ENCODE peak calls at places on chromosomes 12 and 14, in six cellular contexts. W, U, X, D, V and B are unnamed samples.

GRCh38 chr14:27890259-27890658 is 876.3 kb upstream of the FOXG1 start:
- DNase-seq in W (no peak), U (no peak), X (no peak), D (no peak), V (no peak), B (no peak)

GRCh38 chr14:55281316-55281839 is 10.2 kb downstream of the FBXO34 start:
- DNase-seq in W (no peak), U (no peak), X (no peak), D (no peak), V (no peak), B (no peak)

GRCh38 chr14:29085546-29085945 is 319.0 kb downstream of the FOXG1 start:
- DNase-seq in W (no peak), U (no peak), X (peak; percentile 35), D (no peak), V (no peak), B (no peak)

GRCh38 chr14:99532310-99532709 is 51.1 kb downstream of the CCNK start:
- DNase-seq in W (no peak), U (no peak), X (no peak), D (no peak), V (no peak), B (no peak)

GRCh38 chr14:103029936-103030335 is 27.4 kb downstream of the CDC42BPB start:
- DNase-seq in W (no peak), U (no peak), X (no peak), D (no peak), V (no peak), B (no peak)

GRCh38 chr12:3236345-3237153 is 159.4 kb downstream of the TSPAN9 start:
- DNase-seq in W (no peak), U (peak; percentile 38), X (peak; percentile 86), D (no peak), V (no peak), B (peak; percentile 42)

GRCh38 chr12:70467908-70468733 is 102.0 kb downstream of the KCNMB4 start:
- DNase-seq in W (no peak), U (no peak), X (no peak), D (no peak), V (no peak), B (no peak)

GRCh38 chr12:946212-946611 is 3.3 kb downstream of the RAD52 start:
- DNase-seq in W (no peak), U (no peak), X (no peak), D (no peak), V (no peak), B (no peak)

GRCh38 chr14:55446833-55447232 is 6.4 kb upstream of the TBPL2 start:
- DNase-seq in W (peak; percentile 67), U (no peak), X (no peak), D (no peak), V (no peak), B (no peak)

GRCh38 chr14:89543420-89543790 is 126.4 kb upstream of the FOXN3 start:
- DNase-seq in W (no peak), U (no peak), X (no peak), D (no peak), V (no peak), B (no peak)

GRCh38 chr14:24067133-24068082 is 4.0 kb upstream of the CPNE6 start:
- DNase-seq in W (no peak), U (no peak), X (no peak), D (no peak), V (no peak), B (no peak)

GRCh38 chr14:103073876-103074698 is 9.9 kb upstream of the LBHD2 start:
- DNase-seq in W (no peak), U (no peak), X (no peak), D (no peak), V (no peak), B (no peak)

GRCh38 chr14:65251213-65251612 is 148.9 kb upstream of the MAX start:
- DNase-seq in W (peak; percentile 99), U (no peak), X (no peak), D (no peak), V (no peak), B (no peak)

GRCh38 chr14:51552768-51553426 is 98.8 kb upstream of the FRMD6 start:
- DNase-seq in W (no peak), U (no peak), X (no peak), D (no peak), V (peak; percentile 86), B (no peak)

GRCh38 chr14:51552275-51552674 is 99.4 kb upstream of the FRMD6 start:
- DNase-seq in W (no peak), U (no peak), X (no peak), D (no peak), V (no peak), B (no peak)

GRCh38 chr14:51554339-51554920 is 97.3 kb upstream of the FRMD6 start:
- DNase-seq in W (peak; percentile 73), U (no peak), X (no peak), D (no peak), V (no peak), B (no peak)

GRCh38 chr14:51554953-51555352 is 96.8 kb upstream of the FRMD6 start:
- DNase-seq in W (no peak), U (no peak), X (no peak), D (no peak), V (no peak), B (no peak)
- TF ChIP-seq CTCF in W (peak; percentile 28), U (no peak), X (peak; percentile 38), D (no peak), V (no peak), B (no peak)

GRCh38 chr12:111148005-111148404 is 220.9 kb downstream of the PHETA1 start:
- DNase-seq in W (no peak), U (no peak), X (no peak), D (no peak), V (no peak), B (no peak)

GRCh38 chr12:111151441-111151840 is 217.5 kb downstream of the PHETA1 start:
- DNase-seq in W (no peak), U (no peak), X (no peak), D (no peak), V (no peak), B (no peak)

GRCh38 chr12:111150476-111150875 is 218.4 kb downstream of the PHETA1 start:
- DNase-seq in W (no peak), U (no peak), X (no peak), D (no peak), V (no peak), B (no peak)

GRCh38 chr12:111150894-111151293 is 218.0 kb downstream of the PHETA1 start:
- DNase-seq in W (no peak), U (no peak), X (no peak), D (no peak), V (no peak), B (no peak)

GRCh38 chr12:111149299-111149698 is 219.6 kb downstream of the PHETA1 start:
- DNase-seq in W (no peak), U (no peak), X (no peak), D (no peak), V (no peak), B (no peak)
- TF ChIP-seq CTCF in W (no peak), U (no peak), X (no peak), D (no peak), V (no peak), B (no peak)

GRCh38 chr12:24960222-24960855 is 11.4 kb upstream of the BCAT1 start:
- DNase-seq in W (peak; percentile 27), U (no peak), X (peak; percentile 84), D (no peak), V (no peak), B (no peak)
- TF ChIP-seq CTCF in W (peak; percentile 87), U (no peak), X (peak; percentile 81), D (no peak), V (no peak), B (peak; percentile 10)

DNA sequence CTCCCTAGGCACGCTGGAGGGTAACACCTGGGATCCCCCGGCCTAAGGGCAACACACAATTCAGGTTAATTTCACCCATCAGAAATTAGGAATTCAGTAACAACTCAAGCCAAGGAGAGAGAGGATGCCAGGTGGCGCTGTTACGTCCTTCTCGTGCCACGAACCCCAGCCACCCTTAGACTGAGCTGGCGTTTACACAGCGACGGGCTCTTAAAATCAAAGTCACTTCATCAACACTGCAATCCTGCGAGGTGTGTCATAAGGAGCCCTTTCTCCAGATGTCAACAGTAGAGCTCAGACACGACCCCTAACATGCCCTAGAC is 110.6 kb upstream of the TMEM132D start:
- DNase-seq in W (no peak), U (no peak), X (peak; percentile 71), D (no peak), V (no peak), B (no peak)
- TF ChIP-seq CTCF in W (no peak), U (no peak), X (peak; percentile 21), D (no peak), V (no peak), B (no peak)

DNA sequence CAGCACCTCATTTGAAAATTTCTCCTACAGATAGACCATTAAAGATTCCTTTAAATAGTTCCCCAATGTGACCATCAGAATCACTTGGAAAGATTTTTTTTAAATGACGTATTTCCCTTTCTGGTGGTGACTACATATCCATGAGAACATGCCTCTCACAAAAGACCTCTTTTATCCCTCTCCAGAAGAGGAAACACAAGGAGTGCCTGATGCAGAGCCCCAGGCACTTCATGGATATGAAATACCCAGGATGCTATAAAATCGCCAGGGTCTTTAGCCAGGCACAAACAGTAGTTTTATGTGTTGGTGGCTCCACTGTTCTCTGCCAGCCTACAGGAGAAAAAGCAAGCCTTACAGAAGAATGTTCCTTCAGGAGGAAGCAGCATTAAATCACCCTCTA is 97.1 kb downstream of the ETNK1 start:
- DNase-seq in W (no peak), U (no peak), X (no peak), D (no peak), V (no peak), B (no peak)
- TF ChIP-seq CTCF in W (no peak), U (no peak), X (no peak), D (no peak), V (no peak), B (no peak)

GRCh38 chr12:14893471-14894250 is 8.0 kb upstream of the MGP start:
- DNase-seq in W (no peak), U (no peak), X (no peak), D (no peak), V (no peak), B (no peak)

GRCh38 chr12:14896477-14897184 is 11.0 kb upstream of the MGP start:
- DNase-seq in W (peak; percentile 29), U (no peak), X (no peak), D (no peak), V (no peak), B (no peak)

DNA sequence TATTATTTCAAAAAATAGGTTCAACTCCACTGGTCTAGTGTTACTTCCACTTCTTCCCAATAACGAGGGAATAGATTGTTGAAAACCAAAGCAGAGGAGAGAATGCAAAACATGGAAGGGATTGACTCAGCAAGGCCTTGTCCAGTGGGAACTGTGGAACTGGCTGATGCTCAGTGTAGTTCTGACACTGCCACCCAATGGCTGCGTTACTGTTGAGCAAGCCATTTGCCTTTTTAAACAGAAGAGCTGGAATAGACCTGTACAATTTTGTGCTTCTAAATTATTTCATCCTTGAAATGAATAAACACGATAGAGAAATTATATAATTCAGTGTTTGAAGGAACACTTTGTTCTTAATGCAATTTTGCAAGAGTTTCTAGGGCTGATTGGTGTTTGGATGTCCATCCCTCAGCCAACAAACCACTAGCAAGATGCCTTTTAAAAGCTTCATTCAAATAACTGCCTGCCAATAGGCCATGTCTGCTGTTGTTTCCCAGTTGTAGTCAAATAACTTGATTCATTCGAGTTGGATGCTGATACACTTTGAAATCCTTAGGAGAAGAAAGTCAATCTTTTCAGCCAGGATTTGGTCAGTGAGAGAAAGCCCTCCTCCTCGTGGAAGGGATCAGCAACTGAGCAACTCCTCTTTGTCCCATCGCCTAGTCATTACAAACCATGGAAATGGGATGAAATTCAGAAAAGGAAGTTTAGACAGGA is 7.2 kb upstream of the MGP start:
- DNase-seq in W (no peak), U (no peak), X (no peak), D (no peak), V (no peak), B (no peak)
- TF ChIP-seq CTCF in W (peak; percentile 29), U (no peak), X (peak; percentile 19), D (no peak), V (no peak), B (no peak)